ENCODE peak calls at places on chromosomes 3 and 15, in four cellular contexts. One of them, this sample, is unnamed.

GRCh38 chr15:41982133-41982930 is 10.0 kb upstream of the EHD4 start:
- DNase-seq in NCI-H774: no peak
- DNase-seq in renal cortical epithelial cell: no peak
- DNase-seq in anterior cingulate cortex: no peak
- DNase-seq in this sample: no peak

GRCh38 chr15:82894971-82895520 is 57.5 kb downstream of the HOMER2 start:
- DNase-seq in anterior cingulate cortex: no peak
- DNase-seq in renal cortical epithelial cell: peak; percentile 72
- DNase-seq in NCI-H774: no peak
- DNase-seq in this sample: no peak

GRCh38 chr3:114527036-114527644 is 233.3 kb downstream of the TIGIT start:
- DNase-seq in NCI-H774: no peak
- DNase-seq in renal cortical epithelial cell: no peak
- DNase-seq in anterior cingulate cortex: no peak
- DNase-seq in this sample: no peak

GRCh38 chr3:38008191-38008701 is 17.7 kb downstream of the VILL start:
- DNase-seq in NCI-H774: no peak
- DNase-seq in renal cortical epithelial cell: no peak
- DNase-seq in anterior cingulate cortex: no peak
- DNase-seq in this sample: no peak

GRCh38 chr15:84822774-84823579 is 5.8 kb downstream of the ALPK3 start:
- DNase-seq in anterior cingulate cortex: no peak
- DNase-seq in NCI-H774: no peak
- DNase-seq in renal cortical epithelial cell: peak; percentile 63
- DNase-seq in this sample: no peak

GRCh38 chr3:58292866-58293265 is 13.2 kb upstream of the RPP14 start:
- DNase-seq in NCI-H774: no peak
- DNase-seq in anterior cingulate cortex: no peak
- DNase-seq in renal cortical epithelial cell: no peak
- DNase-seq in this sample: no peak

GRCh38 chr3:19866751-19867347 is 67.2 kb downstream of the EFHB start:
- DNase-seq in anterior cingulate cortex: peak; percentile 26
- DNase-seq in NCI-H774: peak; percentile 45
- DNase-seq in renal cortical epithelial cell: peak; percentile 54
- DNase-seq in this sample: peak; percentile 45

GRCh38 chr15:67923647-67923971 is 83.8 kb upstream of the RNU6-1 start:
- DNase-seq in anterior cingulate cortex: no peak
- DNase-seq in renal cortical epithelial cell: no peak
- DNase-seq in NCI-H774: no peak
- DNase-seq in this sample: no peak

GRCh38 chr3:54891540-54891897 is 36.3 kb downstream of the LRTM1 start:
- DNase-seq in anterior cingulate cortex: peak; percentile 6
- DNase-seq in NCI-H774: peak; percentile 41
- DNase-seq in renal cortical epithelial cell: peak; percentile 98
- DNase-seq in this sample: peak; percentile 97

GRCh38 chr3:40847571-40847992 is 322.8 kb downstream of the ZNF621 start:
- DNase-seq in renal cortical epithelial cell: peak; percentile 77
- DNase-seq in NCI-H774: no peak
- DNase-seq in anterior cingulate cortex: no peak
- DNase-seq in this sample: no peak

GRCh38 chr3:14323401-14324223 is 78.8 kb upstream of the SLC6A6 start:
- DNase-seq in NCI-H774: no peak
- DNase-seq in renal cortical epithelial cell: no peak
- DNase-seq in anterior cingulate cortex: no peak
- DNase-seq in this sample: no peak

GRCh38 chr15:56660943-56661342 is 72.4 kb downstream of the ZNF280D start:
- DNase-seq in renal cortical epithelial cell: no peak
- DNase-seq in anterior cingulate cortex: no peak
- DNase-seq in NCI-H774: no peak
- DNase-seq in this sample: no peak